ENCODE peak calls at places on chromosomes 16 and 17, in five cellular contexts. X is IMR-90; Z is Panc1; D is CD8-positive, alpha-beta T cell; H is left ventricle myocardium inferior. T is an unnamed sample. For H3K27me3, the result is how much of the 10 kb centered on the place peaks cover.

GRCh38 chr16:86216591-86216990 is 293.7 kb upstream of the FOXF1 start:
- DNase-seq in X (no peak), D (no peak), H (no peak), Z (no peak), T (no peak)

GRCh38 chr16:67264866-67265265 is 14.5 kb upstream of the PLEKHG4 start:
- DNase-seq in H (no peak), D (no peak), Z (no peak), X (no peak), T (no peak)

GRCh38 chr17:31493656-31494155 is 102.2 kb downstream of the RAB11FIP4 start:
- DNase-seq in Z (no peak), D (no peak), H (no peak), X (no peak), T (no peak)

GRCh38 chr17:46832945-46833839 is 14.7 kb upstream of the WNT3 start:
- DNase-seq in D (no peak), H (no peak), X (peak), Z (no peak), T (no peak)

GRCh38 chr17:77423589-77424451 is 283.1 kb downstream of the SEC14L1 start:
- DNase-seq in H (peak), D (no peak), Z (peak), X (peak), T (no peak)

GRCh38 chr17:80882926-80883685 is 108.5 kb upstream of the CHMP6 start:
- DNase-seq in H (no peak), X (no peak), D (no peak), Z (no peak), T (no peak)

GRCh38 chr16:83606486-83607030 is 201.2 kb upstream of the HSBP1 start:
- DNase-seq in X (no peak), Z (no peak), H (no peak), D (no peak), T (no peak)

GRCh38 chr16:20904507-20905079 is 4.0 kb downstream of the LYRM1 start:
- DNase-seq in H (no peak), D (no peak), Z (no peak), X (peak), T (no peak)

GRCh38 chr17:16987830-16988601 is 16.1 kb upstream of the TNFRSF13B start:
- DNase-seq in H (peak), D (peak), Z (no peak), X (peak), T (peak)

GRCh38 chr17:80817861-80818260 is 173.8 kb upstream of the CHMP6 start:
- DNase-seq in X (peak), Z (no peak), H (no peak), D (no peak), T (no peak)

GRCh38 chr16:24367186-24367585 is 111.1 kb downstream of the CACNG3 start:
- DNase-seq in H (no peak), X (no peak), Z (no peak), D (no peak), T (no peak)

GRCh38 chr16:22189473-22190168 is 16.5 kb upstream of the EEF2K start:
- DNase-seq in H (peak), Z (no peak), X (peak), D (peak), T (peak)

GRCh38 chr16:63038563-63039131 is 1002.4 kb upstream of the CDH8 start:
- DNase-seq in X (no peak), H (no peak), D (no peak), Z (no peak), T (no peak)

GRCh38 chr17:58303981-58304734 is 23.4 kb upstream of the MPO start:
- DNase-seq in X (peak), D (peak), Z (peak), H (peak), T (peak)

GRCh38 chr16:23504453-23505179 is 5.7 kb downstream of the GGA2 start:
- DNase-seq in Z (peak), X (peak), D (peak), H (no peak), T (peak)

GRCh38 chr17:834136-834535 is 52.0 kb downstream of the MRM3 start:
- DNase-seq in D (no peak), Z (no peak), X (no peak), H (no peak), T (no peak)

GRCh38 chr16:50699345-50700159 is 6.1 kb downstream of the NOD2 start:
- DNase-seq in Z (no peak), D (no peak), X (peak), H (no peak), T (no peak)

GRCh38 chr16:81695431-81695890 is 83.6 kb upstream of the PLCG2 start:
- DNase-seq in X (peak), Z (no peak), D (no peak), H (no peak), T (no peak)

GRCh38 chr16:4064950-4065352 is 51.3 kb downstream of the ADCY9 start:
- DNase-seq in Z (no peak), H (no peak), D (peak), X (no peak), T (no peak)

GRCh38 chr16:12646490-12647274 is 157.0 kb downstream of the CPPED1 start:
- DNase-seq in D (no peak), X (no peak), Z (no peak), H (no peak), T (no peak)

GRCh38 chr17:36117505-36118382 is 14.1 kb downstream of the CCL4 start:
- DNase-seq in H (no peak), D (no peak), X (no peak), Z (no peak), T (no peak)

GRCh38 chr17:63817736-63818385 is 9.4 kb upstream of the PSMC5 start:
- DNase-seq in X (no peak), H (peak), D (no peak), Z (no peak), T (no peak)

GRCh38 chr17:63820963-63821561 is 6.2 kb upstream of the PSMC5 start:
- DNase-seq in Z (no peak), D (no peak), X (no peak), H (no peak), T (no peak)

GRCh38 chr17:63821809-63822208 is 5.4 kb upstream of the PSMC5 start:
- DNase-seq in Z (no peak), H (no peak), D (no peak), X (no peak), T (no peak)

GRCh38 chr17:63819131-63819530 is 8.1 kb upstream of the PSMC5 start:
- DNase-seq in X (no peak), D (no peak), Z (no peak), H (no peak), T (no peak)

GRCh38 chr17:63819585-63820537 is 7.4 kb upstream of the PSMC5 start:
- DNase-seq in X (no peak), Z (no peak), H (peak), D (no peak), T (no peak)
- H3K4me3 ChIP-seq in X (no peak), Z (no peak), H (no peak), D (no peak), T (no peak)

GRCh38 chr16:71384073-71384724 is 25.7 kb downstream of the CALB2 start:
- DNase-seq in Z (no peak), H (no peak), D (no peak), X (no peak), T (no peak)
- H3K27me3 ChIP-seq in Z (under half), H (half or more), D (under half), X (under half), T (under half)

DNA sequence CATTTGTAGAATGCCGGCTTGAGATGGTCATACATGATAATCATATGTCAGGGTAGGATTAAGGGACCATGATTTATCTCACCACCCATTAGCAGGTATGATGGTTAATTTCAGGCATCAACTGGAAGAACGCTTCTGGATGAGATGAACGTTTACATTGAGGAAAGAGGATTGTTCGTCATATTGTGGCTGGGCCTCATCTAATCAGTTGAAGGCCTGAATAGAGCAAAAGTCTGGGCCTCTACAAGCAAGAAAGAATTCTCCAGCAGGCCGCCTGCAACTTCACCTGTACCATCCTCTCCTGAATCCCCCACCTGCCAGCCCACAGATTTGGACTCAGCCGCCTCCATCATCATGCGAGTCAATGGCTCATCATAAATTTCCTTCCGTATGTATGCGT is 30.6 kb upstream of the XYLT1 start:
- DNase-seq in Z (no peak), X (no peak), H (no peak), D (no peak), T (no peak)
- H3K4me3 ChIP-seq in Z (no peak), X (no peak), H (no peak), D (no peak), T (no peak)

DNA sequence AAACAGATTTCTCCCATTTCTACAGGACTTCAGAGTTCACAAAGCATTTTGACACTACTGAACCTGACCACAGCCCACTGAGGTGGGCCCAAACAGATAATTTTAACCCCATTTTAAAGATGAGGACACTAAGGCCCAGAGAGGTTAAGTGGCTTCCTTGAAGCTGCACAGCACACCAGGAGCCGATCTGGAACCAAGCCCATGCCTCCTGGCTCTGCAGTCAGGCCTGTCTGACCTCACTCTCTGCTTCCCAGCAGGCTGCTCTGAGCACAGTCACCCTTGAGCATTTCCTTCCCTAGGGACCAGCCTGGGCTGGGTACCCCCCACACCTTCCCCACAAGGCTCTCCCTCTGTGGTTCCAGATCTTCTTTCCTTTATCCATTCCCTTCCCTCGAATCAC is 252.2 kb downstream of the ENGASE start:
- DNase-seq in Z (no peak), X (no peak), H (no peak), D (no peak), T (no peak)
- H3K27me3 ChIP-seq in Z (half or more), X (under half), H (half or more), D (under half), T (under half)

GRCh38 chr16:88622866-88623265 is 15.5 kb upstream of the IL17C start:
- DNase-seq in X (no peak), D (no peak), H (no peak), Z (no peak), T (no peak)

GRCh38 chr16:88626646-88627045 is 11.7 kb upstream of the IL17C start:
- DNase-seq in Z (no peak), D (no peak), X (no peak), H (no peak), T (no peak)

GRCh38 chr16:88624977-88625576 is 13.3 kb upstream of the IL17C start:
- DNase-seq in Z (no peak), X (no peak), H (no peak), D (no peak), T (no peak)

GRCh38 chr16:88623858-88624257 is 14.5 kb upstream of the IL17C start:
- DNase-seq in Z (no peak), X (no peak), D (no peak), H (no peak), T (no peak)

GRCh38 chr16:88624481-88624880 is 13.9 kb upstream of the IL17C start:
- DNase-seq in X (no peak), D (no peak), Z (no peak), H (no peak), T (no peak)
- H3K4me3 ChIP-seq in X (no peak), D (no peak), Z (no peak), H (no peak), T (no peak)

DNA sequence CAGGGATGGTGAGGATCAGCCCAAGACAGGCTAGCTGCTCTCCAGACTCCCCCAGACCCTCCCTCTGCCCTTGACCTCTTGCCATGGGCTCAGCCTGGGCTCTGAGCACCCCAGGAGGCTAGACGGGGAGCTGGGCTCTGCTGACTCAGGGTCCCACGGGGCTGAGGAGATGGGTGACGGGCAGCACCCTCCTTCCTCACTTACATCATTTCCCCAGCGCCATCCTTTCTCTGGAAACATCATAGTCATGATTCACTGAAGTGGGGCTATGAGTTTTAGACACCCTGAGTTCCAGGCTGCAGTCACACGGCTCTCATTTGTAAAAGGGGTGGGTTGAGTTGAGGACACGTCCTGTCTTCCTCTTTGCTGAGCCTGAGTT is 3.0 kb upstream of the ITGAX start:
- DNase-seq in X (no peak), H (no peak), Z (no peak), D (no peak), T (no peak)
- H3K27me3 ChIP-seq in X (under half), H (under half), Z (under half), D (under half), T (under half)

GRCh38 chr17:50100480-50100883 is 5.3 kb downstream of the PDK2 start:
- DNase-seq in Z (no peak), X (no peak), D (no peak), H (no peak), T (no peak)

GRCh38 chr17:50101346-50102163 is 6.4 kb downstream of the PDK2 start:
- DNase-seq in X (peak), Z (no peak), D (no peak), H (peak), T (no peak)

GRCh38 chr17:50102164-50102991 is 7.2 kb downstream of the PDK2 start:
- DNase-seq in Z (no peak), H (peak), X (no peak), D (no peak), T (no peak)

GRCh38 chr17:50099003-50099402 is 3.9 kb downstream of the PDK2 start:
- DNase-seq in D (no peak), H (no peak), Z (no peak), X (no peak), T (no peak)

GRCh38 chr17:50100921-50101345 is 5.8 kb downstream of the PDK2 start:
- DNase-seq in D (no peak), X (peak), H (no peak), Z (no peak), T (no peak)
- H3K4me3 ChIP-seq in D (no peak), X (no peak), H (peak), Z (no peak), T (no peak)

DNA sequence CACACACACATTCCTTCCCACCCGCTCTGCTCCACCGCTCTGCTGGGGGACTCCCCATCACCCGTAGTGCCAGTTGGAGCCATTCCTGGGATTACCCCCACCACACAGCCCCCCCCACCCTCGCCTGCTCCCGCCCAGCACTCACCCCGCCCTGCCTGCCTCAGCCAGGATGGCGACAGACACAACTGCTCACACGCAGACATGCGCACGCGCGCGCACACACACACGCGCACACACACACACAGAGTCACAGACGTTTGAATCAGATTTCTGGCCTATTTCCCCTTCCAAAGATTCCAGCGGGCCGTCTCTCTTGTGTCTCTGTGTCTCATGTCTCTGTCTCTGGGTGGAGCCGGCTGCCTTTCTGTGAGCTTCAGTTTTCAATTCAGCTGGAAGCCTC is 4.4 kb downstream of the CACNA1G start:
- DNase-seq in Z (no peak), D (no peak), H (peak), X (peak), T (no peak)
- H3K27me3 ChIP-seq in Z (under half), D (under half), H (half or more), X (half or more), T (under half)

T was measured in effector memory CD4-positive, alpha-beta T cell.